ENCODE peak calls at places on chromosomes 13 and 19, in eight cellular contexts. J, B, W, K, Z, A, N and V are unnamed samples.

GRCh38 chr13:82688400-82688999 is 1193.8 kb downstream of the SLITRK1 start:
- DNase-seq in Z (peak; percentile 3), J (peak; percentile 26), K (no peak), B (no peak), N (no peak), A (no peak), W (no peak), V (no peak)

GRCh38 chr19:36152061-36152885 is at the start of gene COX7A1:
- DNase-seq in W (peak; percentile 93), J (peak; percentile 68), Z (no peak), N (no peak), A (peak; percentile 59), K (no peak), B (peak; percentile 53), V (no peak)

GRCh38 chr13:67238277-67238859 is 8.2 kb upstream of the PCDH9 start:
- DNase-seq in K (no peak), N (no peak), Z (peak; percentile 16), B (no peak), W (no peak), A (peak; percentile 32), J (peak; percentile 67), V (no peak)

GRCh38 chr19:14804755-14805154 is 26.4 kb upstream of the ADGRE2 start:
- DNase-seq in Z (no peak), K (no peak), J (no peak), A (no peak), W (no peak), B (no peak), N (no peak), V (no peak)

GRCh38 chr19:50695251-50696064 is 24.1 kb downstream of the SHANK1 start:
- DNase-seq in B (no peak), K (no peak), Z (no peak), J (peak; percentile 17), A (no peak), N (no peak), W (no peak), V (no peak)

GRCh38 chr19:17041994-17042393 is 15.4 kb upstream of the CPAMD8 start:
- DNase-seq in A (peak; percentile 8), J (peak; percentile 62), W (peak; percentile 66), N (no peak), Z (peak; percentile 12), K (no peak), B (no peak), V (no peak)

GRCh38 chr13:109787135-109787954 is 962 bp upstream of the IRS2 start:
- DNase-seq in J (peak; percentile 46), A (peak; percentile 49), K (no peak), B (no peak), W (no peak), Z (peak; percentile 48), N (no peak), V (no peak)

GRCh38 chr19:6765738-6766356 is 1.4 kb downstream of the SH2D3A start:
- DNase-seq in K (no peak), J (no peak), A (no peak), N (no peak), W (no peak), Z (no peak), B (no peak), V (no peak)

GRCh38 chr13:27403252-27403678 is 21.2 kb upstream of the GTF3A start:
- DNase-seq in Z (peak; percentile 82), J (peak; percentile 58), K (peak; percentile 84), A (peak; percentile 98), W (no peak), N (no peak), B (no peak), V (peak; percentile 18)

GRCh38 chr19:56080669-56081401 is 40.3 kb downstream of the ZNF787 start:
- DNase-seq in W (peak; percentile 82), A (peak; percentile 82), B (peak; percentile 57), Z (peak; percentile 65), N (no peak), J (peak; percentile 87), K (no peak), V (peak; percentile 25)

GRCh38 chr19:57558525-57558924 is 1.1 kb downstream of the ZNF550 start:
- DNase-seq in W (no peak), K (no peak), B (no peak), J (peak; percentile 28), N (no peak), A (peak; percentile 15), Z (peak; percentile 18), V (no peak)

GRCh38 chr19:54416695-54417491 is 1.6 kb downstream of the TTYH1 start:
- DNase-seq in A (no peak), W (no peak), N (no peak), J (no peak), K (no peak), Z (no peak), B (no peak), V (no peak)

GRCh38 chr13:107296804-107297203 is 728.9 kb upstream of the ARGLU1 start:
- DNase-seq in K (no peak), N (no peak), B (no peak), A (no peak), Z (peak; percentile 60), J (peak; percentile 20), W (no peak), V (no peak)

GRCh38 chr19:44552324-44552723 is 22.8 kb upstream of the CEACAM20 start:
- DNase-seq in Z (no peak), B (no peak), K (no peak), N (no peak), W (no peak), J (peak; percentile 29), A (peak; percentile 6), V (no peak)

GRCh38 chr13:35979378-35979911 is 151.7 kb downstream of the DCLK1 start:
- DNase-seq in Z (peak; percentile 98), J (peak; percentile 94), W (peak; percentile 60), A (peak; percentile 96), N (no peak), K (peak; percentile 82), B (peak; percentile 79), V (peak; percentile 96)

GRCh38 chr13:27151798-27152599 is 19.6 kb downstream of the USP12 start:
- DNase-seq in B (no peak), W (no peak), Z (peak; percentile 76), J (no peak), K (no peak), N (no peak), A (no peak), V (no peak)

GRCh38 chr19:19642506-19643157 is 825 bp downstream of the GMIP start:
- DNase-seq in A (peak; percentile 8), W (peak; percentile 25), N (no peak), B (no peak), J (no peak), Z (no peak), K (no peak), V (no peak)

GRCh38 chr13:113585828-113586355 is 1.3 kb downstream of the TFDP1 start:
- DNase-seq in B (no peak), W (no peak), K (no peak), J (no peak), N (no peak), A (no peak), Z (no peak), V (no peak)

GRCh38 chr13:62846302-62846701 is 1430.7 kb upstream of the PCDH20 start:
- DNase-seq in W (no peak), N (peak; percentile 8), K (no peak), Z (peak; percentile 6), B (no peak), J (peak; percentile 2), A (no peak), V (peak; percentile 6)

GRCh38 chr19:8654591-8655339 is 24.3 kb downstream of the NFILZ start:
- DNase-seq in J (peak; percentile 49), B (no peak), N (peak; percentile 33), Z (peak; percentile 16), A (peak; percentile 23), K (no peak), W (no peak), V (no peak)

GRCh38 chr13:19961484-19961883 is 3.0 kb downstream of the ZMYM2 start:
- DNase-seq in K (no peak), J (peak; percentile 6), N (no peak), B (no peak), Z (no peak), W (no peak), A (no peak), V (no peak)
- H3K4me3 ChIP-seq in K (no peak overlapping the region), J (peak overlapping the region; percentile 67), N (no peak overlapping the region), B (no peak overlapping the region), Z (peak overlapping the region; percentile 90), W (no peak overlapping the region), A (no peak overlapping the region), V (peak overlapping the region; percentile 1)

GRCh38 chr13:42615691-42616090 is 41.7 kb downstream of the TNFSF11 start:
- DNase-seq in Z (peak; percentile 2), B (no peak), K (no peak), J (peak; percentile 19), N (no peak), A (no peak), W (no peak), V (no peak)

GRCh38 chr13:42612021-42612765 is 38.2 kb downstream of the TNFSF11 start:
- DNase-seq in W (no peak), J (no peak), A (no peak), B (no peak), N (no peak), K (no peak), Z (no peak), V (no peak)

DNA sequence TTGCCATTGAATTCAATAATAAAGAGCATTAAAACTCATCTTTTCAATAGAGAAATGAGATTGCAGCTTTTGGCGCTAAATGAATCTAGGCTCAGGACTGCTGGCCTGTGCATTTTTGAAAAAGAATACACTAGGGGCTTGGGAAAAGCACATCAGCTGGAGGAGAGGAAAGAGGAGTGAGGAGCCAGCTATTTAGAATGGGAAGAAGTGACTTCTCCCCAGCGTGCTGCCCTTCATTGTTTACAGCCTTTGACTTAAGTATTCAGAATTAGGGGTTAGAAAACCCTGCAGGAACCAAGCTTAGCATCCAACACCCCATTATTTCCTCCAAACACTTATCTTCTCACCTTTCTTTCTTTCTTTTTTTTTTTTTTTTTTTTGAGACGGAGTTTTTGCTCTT is 43.3 kb downstream of the TNFSF11 start:
- DNase-seq in B (no peak), A (no peak), J (no peak), Z (no peak), N (no peak), K (no peak), W (no peak), V (no peak)
- H3K4me3 ChIP-seq in B (no peak overlapping the region), A (no peak overlapping the region), J (no peak overlapping the region), Z (no peak overlapping the region), N (no peak overlapping the region), K (no peak overlapping the region), W (no peak overlapping the region), V (no peak overlapping the region)

GRCh38 chr19:2016041-2016807 is 710 bp upstream of the BTBD2 start:
- DNase-seq in K (peak; percentile 15), J (peak; percentile 86), N (no peak), W (peak; percentile 86), Z (peak; percentile 83), A (peak; percentile 90), B (peak; percentile 66), V (peak; percentile 74)
- H3K4me3 ChIP-seq in K (peak overlapping the region; percentile 35), J (peak overlapping the region; percentile 42), N (no peak overlapping the region), W (peak overlapping the region; percentile 24), Z (peak overlapping the region; percentile 48), A (peak overlapping the region; percentile 58), B (peak overlapping the region; percentile 15), V (peak overlapping the region; percentile 36)

DNA sequence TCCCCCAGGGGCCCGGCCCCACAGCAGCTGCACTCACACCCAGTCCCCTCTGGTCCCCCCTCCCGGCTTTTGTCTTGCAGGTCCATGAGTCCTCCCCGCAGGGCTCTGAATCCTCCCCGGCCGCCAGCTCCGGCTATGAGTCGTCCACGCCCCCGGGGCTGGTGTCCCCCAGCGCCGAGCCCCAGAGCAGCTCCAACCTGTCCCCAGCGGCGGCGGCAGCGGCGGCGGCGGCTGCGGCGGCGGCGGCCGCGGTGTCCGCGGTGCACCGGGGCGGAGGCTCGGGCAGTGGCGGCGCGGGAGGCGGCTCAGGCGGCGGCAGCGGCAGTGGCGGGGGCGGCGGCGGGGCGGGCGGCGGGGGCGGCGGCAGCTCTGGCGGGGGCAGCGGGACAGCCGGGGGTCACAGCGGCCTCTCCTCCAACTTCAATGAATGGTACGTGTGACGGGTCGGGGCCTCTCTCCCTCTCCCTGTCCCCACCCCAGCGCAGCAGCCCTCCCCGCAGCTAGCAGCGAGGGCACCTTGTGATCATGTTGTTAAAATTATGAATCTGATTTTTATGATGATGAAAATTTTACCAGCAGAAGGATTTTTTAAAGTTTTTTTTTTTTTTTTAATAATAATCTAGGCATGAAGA is 3.8 kb downstream of the ZIC2 start:
- DNase-seq in N (no peak), W (no peak), J (no peak), Z (no peak), K (no peak), A (no peak), B (no peak), V (no peak)
- H3K4me3 ChIP-seq in N (peak overlapping the region; percentile 75), W (no peak overlapping the region), J (no peak overlapping the region), Z (no peak overlapping the region), K (no peak overlapping the region), A (no peak overlapping the region), B (no peak overlapping the region), V (no peak overlapping the region)